ENCODE peak calls at places on chromosomes 12 and 14, in four cellular contexts. One of them, this sample, is unnamed.

GRCh38 chr14:68230941-68231717 is 411.6 kb downstream of the RAD51B start:
- DNase-seq in sigmoid colon: no peak
- DNase-seq in non-pigmented ciliary epithelial cell: no peak
- DNase-seq in stimulated activated CD4-positive, alpha-beta T cell treated with anti-CD3 and anti-CD28 coated beads, Interleukin-12 subunit alpha, Interleukin-12 subunit beta, amount 100 ng/mL, for 48 hours: no peak
- DNase-seq in this sample: no peak

GRCh38 chr12:6962285-6963015 is 8.0 kb downstream of the PHB2 start:
- DNase-seq in stimulated activated CD4-positive, alpha-beta T cell treated with anti-CD3 and anti-CD28 coated beads, Interleukin-12 subunit alpha, Interleukin-12 subunit beta, amount 100 ng/mL, for 48 hours: no peak
- DNase-seq in sigmoid colon: peak; percentile 64
- DNase-seq in non-pigmented ciliary epithelial cell: no peak
- DNase-seq in this sample: no peak

GRCh38 chr12:14769837-14770494 is 33.3 kb downstream of the WBP11 start:
- DNase-seq in non-pigmented ciliary epithelial cell: no peak
- DNase-seq in stimulated activated CD4-positive, alpha-beta T cell treated with anti-CD3 and anti-CD28 coated beads, Interleukin-12 subunit alpha, Interleukin-12 subunit beta, amount 100 ng/mL, for 48 hours: peak; percentile 85
- DNase-seq in sigmoid colon: peak; percentile 91
- DNase-seq in this sample: peak; percentile 83

GRCh38 chr14:94470311-94470710 is 5.7 kb downstream of the SERPINA9 start:
- DNase-seq in non-pigmented ciliary epithelial cell: no peak
- DNase-seq in stimulated activated CD4-positive, alpha-beta T cell treated with anti-CD3 and anti-CD28 coated beads, Interleukin-12 subunit alpha, Interleukin-12 subunit beta, amount 100 ng/mL, for 48 hours: no peak
- DNase-seq in sigmoid colon: peak; percentile 9
- DNase-seq in this sample: no peak

GRCh38 chr14:102517412-102518062 is 8.0 kb upstream of the ANKRD9 start:
- DNase-seq in stimulated activated CD4-positive, alpha-beta T cell treated with anti-CD3 and anti-CD28 coated beads, Interleukin-12 subunit alpha, Interleukin-12 subunit beta, amount 100 ng/mL, for 48 hours: no peak
- DNase-seq in non-pigmented ciliary epithelial cell: no peak
- DNase-seq in sigmoid colon: peak; percentile 68
- DNase-seq in this sample: no peak

GRCh38 chr12:110266980-110267620 is 13.9 kb upstream of the ATP2A2 start:
- DNase-seq in non-pigmented ciliary epithelial cell: no peak
- DNase-seq in stimulated activated CD4-positive, alpha-beta T cell treated with anti-CD3 and anti-CD28 coated beads, Interleukin-12 subunit alpha, Interleukin-12 subunit beta, amount 100 ng/mL, for 48 hours: no peak
- DNase-seq in sigmoid colon: peak; percentile 81
- DNase-seq in this sample: no peak

GRCh38 chr14:101364503-101365328 is 196.6 kb upstream of the DIO3 start:
- DNase-seq in stimulated activated CD4-positive, alpha-beta T cell treated with anti-CD3 and anti-CD28 coated beads, Interleukin-12 subunit alpha, Interleukin-12 subunit beta, amount 100 ng/mL, for 48 hours: no peak
- DNase-seq in non-pigmented ciliary epithelial cell: no peak
- DNase-seq in sigmoid colon: peak; percentile 98
- DNase-seq in this sample: no peak

GRCh38 chr14:90087433-90087832 is 25.6 kb downstream of the KCNK13 start:
- DNase-seq in stimulated activated CD4-positive, alpha-beta T cell treated with anti-CD3 and anti-CD28 coated beads, Interleukin-12 subunit alpha, Interleukin-12 subunit beta, amount 100 ng/mL, for 48 hours: no peak
- DNase-seq in sigmoid colon: peak; percentile 68
- DNase-seq in non-pigmented ciliary epithelial cell: no peak
- DNase-seq in this sample: no peak

GRCh38 chr14:61254803-61255526 is 26.2 kb downstream of the TMEM30B start:
- DNase-seq in non-pigmented ciliary epithelial cell: no peak
- DNase-seq in sigmoid colon: no peak
- DNase-seq in stimulated activated CD4-positive, alpha-beta T cell treated with anti-CD3 and anti-CD28 coated beads, Interleukin-12 subunit alpha, Interleukin-12 subunit beta, amount 100 ng/mL, for 48 hours: no peak
- DNase-seq in this sample: no peak

GRCh38 chr12:42541965-42542364 is 47.6 kb downstream of the PRICKLE1 start:
- DNase-seq in stimulated activated CD4-positive, alpha-beta T cell treated with anti-CD3 and anti-CD28 coated beads, Interleukin-12 subunit alpha, Interleukin-12 subunit beta, amount 100 ng/mL, for 48 hours: no peak
- DNase-seq in sigmoid colon: no peak
- DNase-seq in non-pigmented ciliary epithelial cell: no peak
- DNase-seq in this sample: no peak

GRCh38 chr14:99229654-99230215 is 42.3 kb downstream of the BCL11B start:
- DNase-seq in sigmoid colon: no peak
- DNase-seq in stimulated activated CD4-positive, alpha-beta T cell treated with anti-CD3 and anti-CD28 coated beads, Interleukin-12 subunit alpha, Interleukin-12 subunit beta, amount 100 ng/mL, for 48 hours: no peak
- DNase-seq in non-pigmented ciliary epithelial cell: no peak
- DNase-seq in this sample: no peak

GRCh38 chr12:45419317-45419716 is 203.4 kb downstream of the ANO6 start:
- DNase-seq in sigmoid colon: no peak
- DNase-seq in non-pigmented ciliary epithelial cell: no peak
- DNase-seq in stimulated activated CD4-positive, alpha-beta T cell treated with anti-CD3 and anti-CD28 coated beads, Interleukin-12 subunit alpha, Interleukin-12 subunit beta, amount 100 ng/mL, for 48 hours: no peak
- DNase-seq in this sample: no peak

GRCh38 chr12:131315601-131316000 is 361.9 kb downstream of the ADGRD1 start:
- DNase-seq in sigmoid colon: no peak
- DNase-seq in stimulated activated CD4-positive, alpha-beta T cell treated with anti-CD3 and anti-CD28 coated beads, Interleukin-12 subunit alpha, Interleukin-12 subunit beta, amount 100 ng/mL, for 48 hours: no peak
- DNase-seq in non-pigmented ciliary epithelial cell: no peak
- DNase-seq in this sample: no peak

GRCh38 chr14:93946506-93947170 is 19.5 kb downstream of the FAM181A start:
- DNase-seq in non-pigmented ciliary epithelial cell: no peak
- DNase-seq in stimulated activated CD4-positive, alpha-beta T cell treated with anti-CD3 and anti-CD28 coated beads, Interleukin-12 subunit alpha, Interleukin-12 subunit beta, amount 100 ng/mL, for 48 hours: no peak
- DNase-seq in sigmoid colon: no peak
- DNase-seq in this sample: no peak

GRCh38 chr12:87924149-87924548 is 105.1 kb downstream of the C12orf50 start:
- DNase-seq in sigmoid colon: no peak
- DNase-seq in non-pigmented ciliary epithelial cell: no peak
- DNase-seq in stimulated activated CD4-positive, alpha-beta T cell treated with anti-CD3 and anti-CD28 coated beads, Interleukin-12 subunit alpha, Interleukin-12 subunit beta, amount 100 ng/mL, for 48 hours: no peak
- DNase-seq in this sample: no peak

GRCh38 chr14:95066427-95066986 is 90.8 kb downstream of the DICER1 start:
- DNase-seq in sigmoid colon: peak; percentile 4
- DNase-seq in stimulated activated CD4-positive, alpha-beta T cell treated with anti-CD3 and anti-CD28 coated beads, Interleukin-12 subunit alpha, Interleukin-12 subunit beta, amount 100 ng/mL, for 48 hours: no peak
- DNase-seq in non-pigmented ciliary epithelial cell: no peak
- DNase-seq in this sample: no peak

GRCh38 chr14:23577710-23578392 is 739 bp downstream of the JPH4 start:
- DNase-seq in sigmoid colon: peak; percentile 58
- DNase-seq in non-pigmented ciliary epithelial cell: no peak
- DNase-seq in stimulated activated CD4-positive, alpha-beta T cell treated with anti-CD3 and anti-CD28 coated beads, Interleukin-12 subunit alpha, Interleukin-12 subunit beta, amount 100 ng/mL, for 48 hours: no peak
- DNase-seq in this sample: no peak

GRCh38 chr12:52063986-52064649 is 5.7 kb upstream of the ATG101 start:
- DNase-seq in non-pigmented ciliary epithelial cell: peak; percentile 53
- DNase-seq in stimulated activated CD4-positive, alpha-beta T cell treated with anti-CD3 and anti-CD28 coated beads, Interleukin-12 subunit alpha, Interleukin-12 subunit beta, amount 100 ng/mL, for 48 hours: no peak
- DNase-seq in sigmoid colon: peak; percentile 90
- DNase-seq in this sample: no peak

GRCh38 chr12:2682301-2683282 is 112.2 kb upstream of the FKBP4 start:
- DNase-seq in non-pigmented ciliary epithelial cell: no peak
- DNase-seq in sigmoid colon: no peak
- DNase-seq in stimulated activated CD4-positive, alpha-beta T cell treated with anti-CD3 and anti-CD28 coated beads, Interleukin-12 subunit alpha, Interleukin-12 subunit beta, amount 100 ng/mL, for 48 hours: no peak
- DNase-seq in this sample: peak; percentile 54

GRCh38 chr12:52442600-52443061 is 8.5 kb upstream of the KRT75 start:
- DNase-seq in sigmoid colon: no peak
- DNase-seq in stimulated activated CD4-positive, alpha-beta T cell treated with anti-CD3 and anti-CD28 coated beads, Interleukin-12 subunit alpha, Interleukin-12 subunit beta, amount 100 ng/mL, for 48 hours: no peak
- DNase-seq in non-pigmented ciliary epithelial cell: peak; percentile 10
- DNase-seq in this sample: no peak

GRCh38 chr12:20883288-20883687 is 72.8 kb downstream of the SLCO1B3 start:
- DNase-seq in stimulated activated CD4-positive, alpha-beta T cell treated with anti-CD3 and anti-CD28 coated beads, Interleukin-12 subunit alpha, Interleukin-12 subunit beta, amount 100 ng/mL, for 48 hours: no peak
- DNase-seq in sigmoid colon: no peak
- DNase-seq in non-pigmented ciliary epithelial cell: no peak
- DNase-seq in this sample: no peak

GRCh38 chr14:33646692-33647260 is 304.1 kb downstream of the EGLN3 start:
- DNase-seq in sigmoid colon: no peak
- DNase-seq in stimulated activated CD4-positive, alpha-beta T cell treated with anti-CD3 and anti-CD28 coated beads, Interleukin-12 subunit alpha, Interleukin-12 subunit beta, amount 100 ng/mL, for 48 hours: no peak
- DNase-seq in non-pigmented ciliary epithelial cell: peak; percentile 62
- DNase-seq in this sample: no peak

GRCh38 chr12:70059373-70059772 is 183.9 kb upstream of the CNOT2 start:
- DNase-seq in non-pigmented ciliary epithelial cell: no peak
- DNase-seq in sigmoid colon: no peak
- DNase-seq in stimulated activated CD4-positive, alpha-beta T cell treated with anti-CD3 and anti-CD28 coated beads, Interleukin-12 subunit alpha, Interleukin-12 subunit beta, amount 100 ng/mL, for 48 hours: no peak
- DNase-seq in this sample: no peak

GRCh38 chr12:19404232-19404880 is 34.9 kb upstream of the AEBP2 start:
- DNase-seq in non-pigmented ciliary epithelial cell: no peak
- DNase-seq in stimulated activated CD4-positive, alpha-beta T cell treated with anti-CD3 and anti-CD28 coated beads, Interleukin-12 subunit alpha, Interleukin-12 subunit beta, amount 100 ng/mL, for 48 hours: no peak
- DNase-seq in sigmoid colon: no peak
- DNase-seq in this sample: peak; percentile 72

GRCh38 chr12:28925726-28926376 is 223.2 kb upstream of the FAR2 start:
- DNase-seq in stimulated activated CD4-positive, alpha-beta T cell treated with anti-CD3 and anti-CD28 coated beads, Interleukin-12 subunit alpha, Interleukin-12 subunit beta, amount 100 ng/mL, for 48 hours: no peak
- DNase-seq in non-pigmented ciliary epithelial cell: no peak
- DNase-seq in sigmoid colon: peak; percentile 78
- DNase-seq in this sample: no peak

GRCh38 chr12:15562263-15562662 is 226.9 kb downstream of the EPS8 start:
- DNase-seq in stimulated activated CD4-positive, alpha-beta T cell treated with anti-CD3 and anti-CD28 coated beads, Interleukin-12 subunit alpha, Interleukin-12 subunit beta, amount 100 ng/mL, for 48 hours: no peak
- DNase-seq in non-pigmented ciliary epithelial cell: no peak
- DNase-seq in sigmoid colon: no peak
- DNase-seq in this sample: no peak

GRCh38 chr12:68577949-68578348 is 32.8 kb upstream of the RAP1B start:
- DNase-seq in sigmoid colon: no peak
- DNase-seq in stimulated activated CD4-positive, alpha-beta T cell treated with anti-CD3 and anti-CD28 coated beads, Interleukin-12 subunit alpha, Interleukin-12 subunit beta, amount 100 ng/mL, for 48 hours: no peak
- DNase-seq in non-pigmented ciliary epithelial cell: no peak
- DNase-seq in this sample: peak; percentile 87

GRCh38 chr14:49036991-49037390 is 549.2 kb downstream of the RPS29 start:
- DNase-seq in sigmoid colon: no peak
- DNase-seq in non-pigmented ciliary epithelial cell: no peak
- DNase-seq in stimulated activated CD4-positive, alpha-beta T cell treated with anti-CD3 and anti-CD28 coated beads, Interleukin-12 subunit alpha, Interleukin-12 subunit beta, amount 100 ng/mL, for 48 hours: no peak
- DNase-seq in this sample: no peak

GRCh38 chr12:127260959-127261358 is 1006.0 kb upstream of the TMEM132C start:
- DNase-seq in non-pigmented ciliary epithelial cell: no peak
- DNase-seq in stimulated activated CD4-positive, alpha-beta T cell treated with anti-CD3 and anti-CD28 coated beads, Interleukin-12 subunit alpha, Interleukin-12 subunit beta, amount 100 ng/mL, for 48 hours: no peak
- DNase-seq in sigmoid colon: no peak
- DNase-seq in this sample: no peak

GRCh38 chr12:54416908-54417603 is 2.0 kb downstream of the ITGA5 start:
- DNase-seq in non-pigmented ciliary epithelial cell: no peak
- DNase-seq in sigmoid colon: peak; percentile 75
- DNase-seq in stimulated activated CD4-positive, alpha-beta T cell treated with anti-CD3 and anti-CD28 coated beads, Interleukin-12 subunit alpha, Interleukin-12 subunit beta, amount 100 ng/mL, for 48 hours: no peak
- DNase-seq in this sample: no peak

GRCh38 chr12:12521044-12521485 is 41.6 kb downstream of the DUSP16 start:
- DNase-seq in sigmoid colon: no peak
- DNase-seq in stimulated activated CD4-positive, alpha-beta T cell treated with anti-CD3 and anti-CD28 coated beads, Interleukin-12 subunit alpha, Interleukin-12 subunit beta, amount 100 ng/mL, for 48 hours: no peak
- DNase-seq in non-pigmented ciliary epithelial cell: no peak
- DNase-seq in this sample: no peak

GRCh38 chr14:50225067-50225973 is 6.1 kb downstream of the SOS2 start:
- DNase-seq in non-pigmented ciliary epithelial cell: peak; percentile 75
- DNase-seq in stimulated activated CD4-positive, alpha-beta T cell treated with anti-CD3 and anti-CD28 coated beads, Interleukin-12 subunit alpha, Interleukin-12 subunit beta, amount 100 ng/mL, for 48 hours: no peak
- DNase-seq in sigmoid colon: no peak
- DNase-seq in this sample: no peak

GRCh38 chr14:81677736-81678135 is 144.1 kb upstream of the SEL1L start:
- DNase-seq in stimulated activated CD4-positive, alpha-beta T cell treated with anti-CD3 and anti-CD28 coated beads, Interleukin-12 subunit alpha, Interleukin-12 subunit beta, amount 100 ng/mL, for 48 hours: no peak
- DNase-seq in sigmoid colon: no peak
- DNase-seq in non-pigmented ciliary epithelial cell: no peak
- DNase-seq in this sample: no peak

GRCh38 chr14:104582649-104583048 is 3.1 kb downstream of the C14orf180 start:
- DNase-seq in sigmoid colon: no peak
- DNase-seq in non-pigmented ciliary epithelial cell: no peak
- DNase-seq in stimulated activated CD4-positive, alpha-beta T cell treated with anti-CD3 and anti-CD28 coated beads, Interleukin-12 subunit alpha, Interleukin-12 subunit beta, amount 100 ng/mL, for 48 hours: no peak
- DNase-seq in this sample: no peak

GRCh38 chr12:121219353-121219986 is 9.5 kb downstream of the P2RX4 start:
- DNase-seq in sigmoid colon: no peak
- DNase-seq in stimulated activated CD4-positive, alpha-beta T cell treated with anti-CD3 and anti-CD28 coated beads, Interleukin-12 subunit alpha, Interleukin-12 subunit beta, amount 100 ng/mL, for 48 hours: no peak
- DNase-seq in non-pigmented ciliary epithelial cell: no peak
- DNase-seq in this sample: no peak

GRCh38 chr14:103136388-103137271 is 13.4 kb downstream of the TNFAIP2 start:
- DNase-seq in sigmoid colon: peak; percentile 72
- DNase-seq in stimulated activated CD4-positive, alpha-beta T cell treated with anti-CD3 and anti-CD28 coated beads, Interleukin-12 subunit alpha, Interleukin-12 subunit beta, amount 100 ng/mL, for 48 hours: no peak
- DNase-seq in non-pigmented ciliary epithelial cell: no peak
- DNase-seq in this sample: no peak

GRCh38 chr12:63882844-63883243 is 38.3 kb downstream of the SRGAP1 start:
- DNase-seq in stimulated activated CD4-positive, alpha-beta T cell treated with anti-CD3 and anti-CD28 coated beads, Interleukin-12 subunit alpha, Interleukin-12 subunit beta, amount 100 ng/mL, for 48 hours: no peak
- DNase-seq in non-pigmented ciliary epithelial cell: no peak
- DNase-seq in sigmoid colon: no peak
- DNase-seq in this sample: no peak